ENCODE peak calls at places on chromosomes 13 and 19, in ten cellular contexts. I is dorsolateral prefrontal cortex, L is thoracic aorta, O is foreskin keratinocyte, V is GM23338, X is RWPE1, F is mammary epithelial cell, Y is lung, E is brain microvascular endothelial cell, T is DND-41. S is an unnamed sample.

GRCh38 chr13:34750078-34750703 is 191.9 kb upstream of the NBEA start:
- DNase-seq in T (no peak), O (no peak), I (peak; percentile 56), E (no peak), X (no peak), V (peak; percentile 68), F (peak; percentile 28), L (no peak), Y (no peak), S (no peak)

GRCh38 chr13:39684531-39685137 is 29.2 kb downstream of the COG6 start:
- DNase-seq in E (no peak), L (no peak), F (peak; percentile 16), Y (no peak), X (peak; percentile 25), O (no peak), I (no peak), V (peak; percentile 72), T (no peak), S (no peak)

GRCh38 chr19:57227461-57227860 is 3.4 kb upstream of the AURKC start:
- DNase-seq in E (no peak), F (no peak), V (no peak), X (no peak), Y (no peak), I (no peak), O (no peak), L (no peak), T (no peak), S (no peak)

GRCh38 chr19:16234552-16235445 is 37.1 kb downstream of the AP1M1 start:
- DNase-seq in V (no peak), T (no peak), I (no peak), L (no peak), X (no peak), E (no peak), Y (no peak), O (no peak), F (no peak), S (no peak)

GRCh38 chr13:113837554-113838355 is 26.1 kb downstream of the GAS6 start:
- DNase-seq in V (no peak), O (peak; percentile 97), X (peak; percentile 93), Y (peak; percentile 84), F (peak; percentile 98), E (peak; percentile 96), L (peak; percentile 93), T (no peak), I (peak; percentile 69), S (no peak)

GRCh38 chr13:51532736-51533197 is 51.5 kb upstream of the WDFY2 start:
- DNase-seq in V (peak; percentile 67), O (no peak), I (no peak), L (no peak), Y (no peak), E (no peak), F (no peak), T (no peak), X (no peak), S (no peak)

GRCh38 chr13:78286748-78287147 is 316.6 kb downstream of the POU4F1 start:
- DNase-seq in E (no peak), O (no peak), V (no peak), Y (no peak), X (no peak), L (no peak), T (no peak), I (no peak), F (no peak), S (no peak)

GRCh38 chr13:51137250-51137649 is 26.2 kb upstream of the C13orf42 start:
- DNase-seq in T (no peak), X (no peak), L (no peak), F (no peak), V (no peak), O (no peak), Y (no peak), I (no peak), E (no peak), S (no peak)

GRCh38 chr19:50657672-50658437 is 8.6 kb downstream of the C19orf81 start:
- DNase-seq in Y (peak; percentile 87), F (peak; percentile 86), L (peak; percentile 54), I (peak; percentile 100), T (peak; percentile 89), E (peak; percentile 99), X (peak; percentile 95), V (peak; percentile 100), O (peak; percentile 41), S (peak; percentile 48)

GRCh38 chr19:50657222-50657669 is 8.0 kb downstream of the C19orf81 start:
- DNase-seq in I (no peak), Y (no peak), X (no peak), O (no peak), L (no peak), V (no peak), T (no peak), E (no peak), F (no peak), S (no peak)

GRCh38 chr19:50659318-50660082 is 10.3 kb downstream of the C19orf81 start:
- DNase-seq in Y (no peak), L (no peak), X (no peak), E (no peak), F (no peak), T (no peak), O (no peak), I (no peak), V (peak; percentile 45), S (no peak)

GRCh38 chr19:50660083-50660366 is 10.8 kb downstream of the C19orf81 start:
- DNase-seq in Y (no peak), I (no peak), E (no peak), V (peak; percentile 46), L (no peak), F (no peak), T (no peak), X (no peak), O (no peak), S (no peak)

GRCh38 chr19:50658438-50659317 is 9.4 kb downstream of the C19orf81 start:
- DNase-seq in Y (peak; percentile 66), T (peak; percentile 79), X (peak; percentile 89), O (no peak), L (no peak), F (peak; percentile 35), I (peak; percentile 91), V (peak; percentile 97), E (peak; percentile 29), S (no peak)
- H3K27ac ChIP-seq in Y (no peak overlapping the region), T (peak overlapping the region; percentile 56), X (peak overlapping the region; percentile 44), O (no peak overlapping the region), L (no peak overlapping the region), F (no peak overlapping the region), I (peak overlapping the region; percentile 86), V (peak overlapping the region; percentile 83), E (peak overlapping the region; percentile 17), S (no peak overlapping the region)

GRCh38 chr19:2494447-2495129 is 18.7 kb downstream of the GADD45B start:
- DNase-seq in Y (peak; percentile 65), F (peak; percentile 43), V (peak; percentile 63), I (peak; percentile 70), O (no peak), T (no peak), X (peak; percentile 41), E (peak; percentile 78), L (peak; percentile 68), S (no peak)

GRCh38 chr19:2495130-2495641 is 19.3 kb downstream of the GADD45B start:
- DNase-seq in O (no peak), T (no peak), L (peak; percentile 66), F (peak; percentile 55), X (peak; percentile 67), I (peak; percentile 26), Y (peak; percentile 83), V (no peak), E (no peak), S (no peak)

GRCh38 chr19:2497186-2497585 is 21.3 kb downstream of the GADD45B start:
- DNase-seq in L (no peak), O (no peak), Y (no peak), X (no peak), I (no peak), T (no peak), F (no peak), E (no peak), V (no peak), S (no peak)

GRCh38 chr19:2494084-2494446 is 18.1 kb downstream of the GADD45B start:
- DNase-seq in L (no peak), V (no peak), F (peak; percentile 34), O (no peak), X (no peak), I (no peak), E (peak; percentile 53), Y (no peak), T (no peak), S (no peak)

DNA sequence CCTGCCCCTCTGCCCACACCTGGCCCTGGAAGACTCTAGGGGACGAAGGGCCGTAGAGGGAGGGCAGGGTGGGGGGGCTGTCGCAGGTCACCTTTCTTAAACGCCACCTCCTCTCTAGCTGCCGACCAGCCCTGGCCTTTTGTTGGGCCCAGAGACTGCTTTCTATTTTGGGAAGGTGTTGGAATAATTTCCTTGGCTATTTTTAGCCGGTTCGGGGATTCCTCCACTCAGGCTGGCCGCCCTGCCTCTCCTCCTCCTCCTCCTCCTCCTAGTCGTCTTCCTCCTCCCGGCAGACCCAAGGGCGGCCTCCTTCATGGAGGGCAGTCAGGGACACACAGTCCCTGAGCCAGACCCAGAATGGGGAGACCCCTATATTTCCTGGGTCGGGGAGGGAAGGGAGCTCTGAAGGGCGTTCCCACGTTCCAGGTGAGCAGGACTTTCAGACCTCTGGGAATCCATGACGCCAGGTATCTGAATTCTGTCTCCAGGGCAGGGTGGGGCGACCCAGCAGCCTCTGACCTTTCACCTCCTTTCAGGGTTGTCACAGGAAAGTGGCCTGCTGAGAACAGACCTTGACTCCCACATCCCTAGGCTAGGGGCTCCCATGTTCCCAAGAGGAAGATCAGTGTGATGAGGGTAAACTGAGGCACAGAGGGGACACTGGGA is 19.9 kb downstream of the GADD45B start:
- DNase-seq in F (no peak), L (no peak), X (no peak), V (no peak), E (no peak), O (no peak), Y (no peak), I (no peak), T (no peak), S (no peak)
- H3K27ac ChIP-seq in F (no peak overlapping the region), L (peak overlapping the region; percentile 84), X (peak overlapping the region; percentile 97), V (no peak overlapping the region), E (peak overlapping the region; percentile 80), O (no peak overlapping the region), Y (peak overlapping the region; percentile 87), I (peak overlapping the region; percentile 77), T (no peak overlapping the region), S (peak overlapping the region; percentile 78)

GRCh38 chr19:10812902-10813404 is 23.1 kb downstream of the TMED1 start:
- DNase-seq in L (peak; percentile 40), E (peak; percentile 93), O (peak; percentile 15), F (peak; percentile 59), T (no peak), I (no peak), X (peak; percentile 38), V (no peak), Y (peak; percentile 51), S (no peak)
- H3K27ac ChIP-seq in L (peak overlapping the region; percentile 40), E (peak overlapping the region; percentile 74), O (no peak overlapping the region), F (no peak overlapping the region), T (peak overlapping the region; percentile 21), I (peak overlapping the region; percentile 36), X (peak overlapping the region; percentile 34), V (no peak overlapping the region), Y (no peak overlapping the region), S (no peak overlapping the region)

GRCh38 chr13:99086149-99086868 is 108.4 kb upstream of the DOCK9 start:
- DNase-seq in E (peak; percentile 32), F (peak; percentile 64), X (peak; percentile 64), T (peak; percentile 70), I (peak; percentile 53), Y (peak; percentile 54), O (no peak), L (no peak), V (peak; percentile 62), S (no peak)

GRCh38 chr13:99085846-99086148 is 107.9 kb upstream of the DOCK9 start:
- DNase-seq in I (no peak), V (no peak), F (no peak), L (no peak), E (no peak), X (peak; percentile 24), T (no peak), O (no peak), Y (no peak), S (no peak)

GRCh38 chr13:99086869-99087129 is 108.9 kb upstream of the DOCK9 start:
- DNase-seq in Y (no peak), T (peak; percentile 51), V (no peak), L (no peak), I (peak; percentile 16), E (no peak), O (no peak), X (peak; percentile 40), F (peak; percentile 42), S (no peak)

GRCh38 chr13:99087130-99087953 is 109.5 kb upstream of the DOCK9 start:
- DNase-seq in I (peak; percentile 96), L (peak; percentile 49), Y (peak; percentile 93), T (peak; percentile 93), F (peak; percentile 88), O (peak; percentile 72), E (peak; percentile 73), V (peak; percentile 98), X (peak; percentile 98), S (peak; percentile 30)

GRCh38 chr13:99087954-99088491 is 110.2 kb upstream of the DOCK9 start:
- DNase-seq in E (no peak), Y (no peak), O (no peak), X (no peak), F (no peak), V (peak; percentile 50), T (peak; percentile 38), L (no peak), I (peak; percentile 36), S (no peak)
- H3K27ac ChIP-seq in E (peak overlapping the region; percentile 52), Y (peak overlapping the region; percentile 12), O (peak overlapping the region; percentile 63), X (peak overlapping the region; percentile 94), F (peak overlapping the region; percentile 81), V (peak overlapping the region; percentile 75), T (peak overlapping the region; percentile 87), L (peak overlapping the region; percentile 94), I (peak overlapping the region; percentile 98), S (peak overlapping the region; percentile 84)